ENCODE peak calls at places on chromosomes 16 and 17, in five cellular contexts. U is HepG2, Z is K562, J is stomach, D is breast epithelium. F is an unnamed sample.

GRCh38 chr16:2096853-2097620 is 38.7 kb downstream of the PKD1 start:
- DNase-seq in U (no peak), Z (no peak), J (no peak), D (no peak), F (no peak)

GRCh38 chr17:19753661-19754463 is 5.8 kb upstream of the ALDH3A1 start:
- DNase-seq in U (no peak), Z (no peak), J (peak; percentile 82), D (peak; percentile 75), F (no peak)

GRCh38 chr17:17659340-17659739 is 21.9 kb upstream of the RAI1 start:
- DNase-seq in U (no peak), Z (no peak), J (no peak), D (no peak), F (no peak)

GRCh38 chr17:28335959-28336871 is 654 bp downstream of the TNFAIP1 start:
- DNase-seq in U (peak; percentile 82), Z (peak; percentile 32), J (peak; percentile 68), D (peak; percentile 73), F (peak; percentile 86)

GRCh38 chr17:77490361-77491183 is 349.8 kb downstream of the SEC14L1 start:
- DNase-seq in U (no peak), Z (no peak), J (no peak), D (no peak), F (no peak)

GRCh38 chr16:26664086-26664485 is 402.6 kb upstream of the C16orf82 start:
- DNase-seq in U (no peak), Z (no peak), J (no peak), D (no peak), F (no peak)

GRCh38 chr17:12996941-12997340 is 20.9 kb downstream of the ELAC2 start:
- DNase-seq in U (no peak), Z (no peak), J (no peak), D (no peak), F (peak; percentile 16)

GRCh38 chr16:80938035-80938927 is 68.4 kb downstream of the CMC2 start:
- DNase-seq in U (no peak), Z (no peak), J (no peak), D (no peak), F (peak; percentile 69)

GRCh38 chr16:65497571-65497970 is 375.7 kb upstream of the CDH11 start:
- DNase-seq in U (no peak), Z (no peak), J (no peak), D (no peak), F (no peak)

GRCh38 chr17:27157898-27158297 is 136.0 kb upstream of the WSB1 start:
- DNase-seq in U (no peak), Z (no peak), J (no peak), D (no peak), F (no peak)

GRCh38 chr17:79117905-79118487 is 43.4 kb downstream of the ENGASE start:
- DNase-seq in U (no peak), Z (no peak), J (no peak), D (no peak), F (no peak)

GRCh38 chr16:87000007-87000406 is 317.2 kb downstream of the C16orf95 start:
- DNase-seq in U (peak; percentile 77), Z (no peak), J (no peak), D (no peak), F (no peak)
- TF ChIP-seq POLR2A in U (no peak), Z (no peak), J (no peak), D (no peak), F (no peak)

DNA sequence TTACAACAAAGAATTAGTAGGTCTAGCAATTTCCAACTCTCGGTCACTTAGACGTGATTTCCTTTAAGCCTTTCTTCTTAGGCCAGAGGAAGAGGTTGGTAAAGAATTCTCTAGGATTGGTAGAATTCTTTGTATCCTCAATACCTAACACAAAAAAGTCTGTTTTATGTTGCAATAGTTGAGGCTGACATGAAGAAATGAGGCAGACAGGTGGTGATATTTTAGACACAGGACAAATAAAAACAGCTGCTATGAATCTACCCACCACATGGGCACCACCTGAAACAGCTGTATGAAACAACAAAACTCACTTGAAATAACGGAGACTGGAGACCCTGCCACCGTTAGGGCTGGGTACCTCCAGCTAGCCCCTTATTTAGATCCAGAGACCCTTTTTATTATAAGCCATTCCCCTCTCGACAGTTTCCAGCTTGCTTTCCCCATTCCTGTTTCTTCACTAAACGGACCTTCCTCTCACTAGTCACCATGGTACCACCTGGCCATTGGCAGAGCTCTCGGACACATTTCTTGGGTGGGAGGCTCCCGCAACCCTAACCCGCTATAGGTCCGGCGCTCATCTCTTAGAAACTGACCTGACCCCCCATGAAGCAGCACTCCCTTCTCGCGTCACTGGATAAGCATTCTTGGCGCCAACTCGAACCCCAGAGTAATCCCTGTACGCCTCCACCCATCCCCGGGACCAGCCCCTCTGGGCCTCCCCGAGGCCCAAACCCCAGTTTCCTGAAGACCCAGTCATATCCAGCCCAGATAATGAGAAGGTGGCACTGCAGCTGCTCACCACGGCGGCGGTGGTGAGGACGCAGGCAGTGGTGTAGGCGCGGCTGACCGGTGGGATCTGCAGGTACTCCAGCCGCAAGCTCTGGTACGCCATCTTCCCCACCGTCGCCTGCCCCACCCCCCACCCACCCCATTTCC is at the start of gene DERL2:
- DNase-seq in U (peak; percentile 33), Z (peak; percentile 69), J (no peak), D (no peak), F (no peak)
- TF ChIP-seq POLR2AphosphoS5 in U (peak; percentile 38), Z (no peak), J (no peak), D (peak; percentile 22), F (no peak)

DNA sequence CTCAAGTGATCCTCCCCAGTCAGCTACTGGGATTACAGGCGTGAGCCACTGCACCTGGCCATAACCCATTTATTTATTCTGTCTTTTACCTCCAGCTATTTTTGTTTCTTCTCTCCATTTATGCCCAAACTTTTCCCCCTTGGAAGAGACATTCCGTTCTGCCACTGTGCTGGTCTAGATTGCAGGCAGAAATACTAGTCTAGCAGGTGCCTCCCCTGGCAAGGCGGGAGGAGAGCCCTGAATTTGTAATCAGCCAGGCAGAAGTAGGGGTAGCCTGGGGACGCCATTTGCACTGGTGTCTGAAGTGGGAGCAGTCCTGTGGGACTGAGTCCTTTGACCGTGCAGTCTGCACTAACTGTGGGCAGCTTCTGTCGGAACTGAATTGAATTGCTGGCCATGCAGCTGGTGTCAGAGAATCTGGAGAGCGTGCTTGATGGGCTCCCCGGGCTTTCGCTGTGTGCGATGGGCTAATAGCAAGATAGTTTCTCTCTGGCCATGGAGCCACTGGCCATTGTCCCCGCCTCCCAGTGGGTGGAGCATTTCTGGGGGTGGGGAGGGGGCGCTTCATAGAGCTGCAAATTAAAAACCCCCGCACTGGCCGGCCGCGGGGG is 31.5 kb upstream of the LITAF start:
- DNase-seq in U (no peak), Z (no peak), J (no peak), D (no peak), F (no peak)
- H3K4me1 ChIP-seq in U (peaks cover 43% of the 10 kb centered on the region), Z (peaks cover 21% of the 10 kb centered on the region), J (peaks cover 59% of the 10 kb centered on the region), D (peaks cover 5% of the 10 kb centered on the region), F (peaks cover 45% of the 10 kb centered on the region)

DNA sequence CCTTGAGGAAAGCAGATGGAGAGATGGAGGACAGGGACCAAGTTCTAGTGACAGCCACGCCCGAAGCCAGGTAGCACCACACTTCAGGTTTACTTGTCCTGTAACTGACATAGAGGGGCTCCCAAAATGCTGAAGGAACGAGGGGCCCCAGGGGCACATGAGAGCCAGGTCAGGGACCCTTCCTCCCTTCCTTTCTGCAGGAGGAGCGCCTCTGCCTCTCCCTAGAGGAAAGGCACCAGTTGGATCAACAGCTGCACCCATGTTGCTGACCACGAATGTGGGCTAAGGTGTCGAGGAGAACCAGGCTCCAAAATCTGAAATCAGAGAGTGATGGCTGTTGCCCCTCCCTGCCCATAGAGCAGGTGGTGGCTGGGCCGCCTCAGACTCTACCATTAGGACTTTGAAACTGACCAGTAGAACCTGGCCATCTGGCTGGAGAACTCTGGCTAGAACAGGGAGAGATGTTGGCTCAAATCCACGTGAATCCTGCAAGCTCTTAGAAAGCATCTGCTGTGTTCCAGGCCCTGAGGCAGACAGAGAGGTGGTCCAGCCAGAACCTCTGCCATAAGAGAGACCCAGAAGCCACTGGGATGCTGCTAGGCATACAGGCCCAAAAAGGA is 218.8 kb downstream of the KATNIP start:
- DNase-seq in U (no peak), Z (no peak), J (no peak), D (no peak), F (no peak)
- TF ChIP-seq POLR2A in U (no peak), Z (no peak), J (no peak), D (no peak), F (no peak)

GRCh38 chr16:10926094-10926493 is 16.2 kb downstream of the DEXI start:
- DNase-seq in U (no peak), Z (no peak), J (no peak), D (no peak), F (no peak)
- TF ChIP-seq POLR2AphosphoS5 in U (no peak), Z (no peak), J (no peak), D (no peak), F (no peak)

GRCh38 chr16:85733155-85733838 is 17.6 kb downstream of the C16orf74 start:
- DNase-seq in U (no peak), Z (no peak), J (no peak), D (no peak), F (no peak)

GRCh38 chr16:85729452-85729851 is 21.4 kb downstream of the C16orf74 start:
- DNase-seq in U (no peak), Z (no peak), J (no peak), D (no peak), F (no peak)

GRCh38 chr16:85731179-85731578 is 19.7 kb downstream of the C16orf74 start:
- DNase-seq in U (no peak), Z (no peak), J (no peak), D (no peak), F (no peak)

GRCh38 chr16:85728879-85729278 is 22.0 kb downstream of the C16orf74 start:
- DNase-seq in U (no peak), Z (peak; percentile 37), J (no peak), D (no peak), F (no peak)

GRCh38 chr16:85729907-85730465 is 20.9 kb downstream of the C16orf74 start:
- DNase-seq in U (no peak), Z (no peak), J (no peak), D (no peak), F (no peak)
- H3K4me1 ChIP-seq in U (peaks cover 41% of the 10 kb centered on the region), Z (peaks cover 2% of the 10 kb centered on the region), J (peaks cover 7% of the 10 kb centered on the region), D (no peaks in the 10 kb centered on the region), F (no peaks in the 10 kb centered on the region)

DNA sequence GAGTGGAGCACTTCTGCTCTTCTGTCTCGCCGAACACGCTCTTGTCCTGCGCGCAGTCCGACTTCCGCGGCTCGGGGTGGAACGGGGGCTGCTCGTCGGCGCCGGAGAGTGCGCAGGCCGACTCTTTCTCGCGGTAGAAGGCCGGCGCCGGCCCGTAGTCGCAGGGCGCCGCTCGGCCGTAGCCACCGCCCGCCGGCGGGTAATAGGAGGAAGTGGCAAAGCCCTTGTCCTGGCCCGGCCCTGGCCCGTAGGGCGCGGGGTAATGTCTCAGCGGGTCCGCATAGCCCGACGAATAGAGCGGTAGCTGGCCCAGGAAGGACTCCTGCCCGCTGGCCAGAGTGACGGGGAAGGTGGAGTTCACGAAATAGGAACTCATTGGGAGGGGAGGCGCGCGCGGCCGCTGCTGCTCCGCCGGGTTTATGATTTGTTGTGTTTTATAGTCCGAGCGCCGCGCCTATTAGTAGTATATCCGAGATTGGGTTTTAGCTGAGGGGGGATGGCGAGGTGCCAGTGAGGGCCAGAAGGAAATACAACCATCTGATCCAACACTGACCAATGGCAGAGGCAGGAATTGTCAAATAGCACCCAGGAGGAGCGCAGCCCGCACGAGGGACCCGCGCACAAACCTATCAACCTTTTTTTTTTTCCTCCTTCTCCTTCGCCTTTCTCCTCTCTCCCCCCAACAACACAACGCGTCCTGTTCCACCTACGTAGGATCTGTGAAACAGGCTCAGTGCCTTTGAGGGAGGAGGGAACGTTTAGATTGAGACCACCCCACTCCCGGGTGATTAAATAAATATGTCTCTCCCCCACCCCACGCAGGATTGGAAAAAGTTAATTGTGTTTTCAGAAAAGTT is 4.4 kb upstream of the HOXB5 start:
- DNase-seq in U (no peak), Z (no peak), J (peak; percentile 47), D (no peak), F (no peak)
- TF ChIP-seq POLR2A in U (no peak), Z (no peak), J (no peak), D (no peak), F (no peak)